ENCODE peak calls at places on chromosomes 2 and 18, in eight cellular contexts. B is amniotic stem cell; G is activated CD8-positive, alpha-beta memory T cell treated with anti-CD3 and anti-CD28 coated beads, Interleukin-2, amount 50 U/mL, for 4 hours; C is lung microvascular endothelial cell; O is stimulated activated CD8-positive, alpha-beta memory T cell treated with anti-CD3 and anti-CD28 coated beads, Interleukin-7, amount 100 ng/mL, for 1 hour; L is T-helper 2 cell; K is T-cell; F is Kasumi-1. I is an unnamed sample.

GRCh38 chr2:65231121-65231520 is 3.5 kb downstream of the ACTR2 start:
- DNase-seq in G (no peak), F (no peak), K (no peak), O (no peak), C (no peak), L (no peak), B (no peak), I (no peak)

GRCh38 chr18:3180325-3180724 is 39.4 kb downstream of the MYOM1 start:
- DNase-seq in O (no peak), G (no peak), F (no peak), L (no peak), K (no peak), C (no peak), B (no peak), I (no peak)

GRCh38 chr2:43676322-43677050 is at the start of gene C1GALT1C1L:
- DNase-seq in L (no peak), G (peak; percentile 22), K (no peak), F (no peak), B (no peak), O (no peak), C (peak; percentile 17), I (no peak)

GRCh38 chr18:13625843-13626543 is 100.4 kb downstream of the FAM210A start:
- DNase-seq in O (no peak), G (no peak), K (no peak), C (no peak), L (no peak), B (no peak), F (no peak), I (no peak)

GRCh38 chr2:3643371-3644245 is 14.4 kb upstream of the ALLC start:
- DNase-seq in O (no peak), B (no peak), L (no peak), C (no peak), F (no peak), K (no peak), G (no peak), I (no peak)

GRCh38 chr2:205527801-205528200 is 154.5 kb upstream of the NRP2 start:
- DNase-seq in O (no peak), L (no peak), B (no peak), C (no peak), G (no peak), K (no peak), F (no peak), I (no peak)

GRCh38 chr2:66984864-66985263 is 412.3 kb upstream of the ETAA1 start:
- DNase-seq in L (no peak), B (no peak), F (no peak), K (no peak), C (no peak), O (no peak), G (no peak), I (no peak)

GRCh38 chr2:71807969-71808451 is 339.7 kb downstream of the CYP26B1 start:
- DNase-seq in K (no peak), B (no peak), O (no peak), C (no peak), G (no peak), L (no peak), F (no peak), I (no peak)

GRCh38 chr2:152513681-152514080 is 178.7 kb downstream of the FMNL2 start:
- DNase-seq in G (no peak), O (no peak), K (no peak), L (no peak), F (no peak), B (no peak), C (peak; percentile 83), I (peak; percentile 88)

GRCh38 chr2:7725850-7726242 is 808.6 kb downstream of the RNF144A start:
- DNase-seq in L (no peak), F (no peak), B (no peak), O (no peak), G (no peak), K (no peak), C (no peak), I (no peak)

GRCh38 chr2:222038086-222038802 is 260.6 kb downstream of the PAX3 start:
- DNase-seq in F (peak; percentile 31), K (no peak), L (no peak), G (no peak), O (no peak), C (no peak), B (peak; percentile 9), I (no peak)

GRCh38 chr18:48680871-48681270 is 142.0 kb downstream of the CTIF start:
- DNase-seq in K (no peak), O (no peak), C (peak; percentile 93), F (no peak), G (no peak), L (no peak), B (no peak), I (no peak)

GRCh38 chr2:58436842-58437241 is 195.7 kb upstream of the FANCL start:
- DNase-seq in L (no peak), O (no peak), C (no peak), K (no peak), B (no peak), F (no peak), G (no peak), I (no peak)

GRCh38 chr2:28274911-28275685 is 117.6 kb upstream of the FOSL2 start:
- DNase-seq in O (no peak), C (peak; percentile 88), G (no peak), B (peak; percentile 60), K (no peak), L (no peak), F (peak; percentile 55), I (no peak)

GRCh38 chr18:50562686-50563085 is 2.8 kb downstream of the MAPK4 start:
- DNase-seq in K (no peak), B (no peak), C (no peak), F (no peak), G (no peak), L (no peak), O (no peak), I (no peak)

GRCh38 chr18:54235871-54236270 is 11.4 kb upstream of the MBD2 start:
- DNase-seq in G (no peak), L (no peak), F (no peak), O (no peak), K (no peak), C (no peak), B (no peak), I (no peak)

GRCh38 chr18:48827321-48828200 is 123.2 kb downstream of the SMAD7 start:
- DNase-seq in K (no peak), O (no peak), C (peak; percentile 47), L (no peak), G (peak; percentile 2), B (peak; percentile 38), F (peak; percentile 58), I (no peak)

GRCh38 chr2:236445678-236446077 is 123.9 kb upstream of the ACKR3 start:
- DNase-seq in G (no peak), L (no peak), K (no peak), C (no peak), F (no peak), B (no peak), O (no peak), I (no peak)

GRCh38 chr2:241904011-241904718 is 34.6 kb downstream of the RTP5 start:
- DNase-seq in F (no peak), K (no peak), G (no peak), C (no peak), L (no peak), B (no peak), O (no peak), I (no peak)

GRCh38 chr2:157257312-157258252 is at the start of gene GALNT5:
- DNase-seq in L (no peak), O (no peak), K (no peak), G (no peak), C (no peak), B (peak; percentile 43), F (no peak), I (no peak)

GRCh38 chr2:231900975-231901374 is 25.2 kb downstream of the NPPC start:
- DNase-seq in C (no peak), K (no peak), O (no peak), F (no peak), B (no peak), G (no peak), L (no peak), I (no peak)

GRCh38 chr2:189836644-189837043 is 52.4 kb downstream of the PMS1 start:
- DNase-seq in B (peak; percentile 67), O (no peak), C (peak; percentile 23), L (no peak), F (no peak), G (no peak), K (no peak), I (no peak)

GRCh38 chr2:85602476-85603234 is at the start of gene TMEM150A:
- DNase-seq in O (peak; percentile 70), G (peak; percentile 91), F (peak; percentile 86), C (peak; percentile 92), B (peak; percentile 84), K (peak; percentile 72), L (peak; percentile 86), I (peak; percentile 31)

GRCh38 chr18:70135604-70136003 is 69.9 kb downstream of the RTTN start:
- DNase-seq in C (no peak), G (no peak), K (no peak), F (peak; percentile 59), B (no peak), O (no peak), L (no peak), I (no peak)

GRCh38 chr2:206266130-206267125 is 8.0 kb upstream of the ZDBF2 start:
- DNase-seq in F (no peak), K (no peak), C (no peak), L (no peak), B (no peak), O (no peak), G (no peak), I (no peak)

GRCh38 chr2:203451686-203452085 is 83.4 kb downstream of the RAPH1 start:
- DNase-seq in F (peak; percentile 23), L (no peak), G (no peak), C (no peak), K (no peak), O (no peak), B (no peak), I (no peak)

GRCh38 chr2:171432969-171433762 is 624 bp downstream of the METTL8 start:
- DNase-seq in G (peak; percentile 47), B (no peak), L (peak; percentile 25), K (no peak), C (peak; percentile 50), O (no peak), F (peak; percentile 80), I (no peak)

GRCh38 chr2:139099721-139100120 is 319.5 kb upstream of the NXPH2 start:
- DNase-seq in L (no peak), O (no peak), K (no peak), C (no peak), F (no peak), G (no peak), B (no peak), I (no peak)

GRCh38 chr2:88051792-88052191 is 3.8 kb downstream of the KRCC1 start:
- DNase-seq in G (no peak), L (no peak), F (no peak), O (no peak), C (no peak), B (no peak), K (no peak), I (no peak)

GRCh38 chr2:50290718-50291117 is 741.2 kb downstream of the NRXN1 start:
- DNase-seq in C (no peak), G (no peak), K (no peak), F (no peak), O (no peak), B (no peak), L (no peak), I (no peak)

GRCh38 chr2:15582645-15583340 is 8.9 kb upstream of the DDX1 start:
- DNase-seq in O (no peak), K (no peak), L (no peak), B (no peak), C (no peak), G (no peak), F (no peak), I (no peak)

GRCh38 chr2:54946220-54946568 is 104.1 kb downstream of the RTN4 start:
- DNase-seq in B (no peak), O (no peak), K (no peak), G (no peak), C (no peak), F (no peak), L (no peak), I (no peak)

GRCh38 chr2:8457620-8458255 is 224.1 kb upstream of the ID2 start:
- DNase-seq in C (no peak), L (no peak), K (no peak), B (no peak), G (no peak), O (no peak), F (no peak), I (no peak)

GRCh38 chr2:198901894-198902293 is 555.8 kb downstream of the SATB2 start:
- DNase-seq in K (no peak), L (no peak), G (no peak), F (no peak), O (no peak), B (no peak), C (no peak), I (no peak)